ENCODE peak calls at places on chromosomes 1 and 21, in eight cellular contexts. H is breast epithelium; X is heart right ventricle; C is AG04449; Y is body of pancreas; U is CD4-positive, alpha-beta memory T cell; W is IMR-90; Z is fibroblast of lung. I is an unnamed sample.

GRCh38 chr1:247401310-247402098 is 14.5 kb upstream of the NLRP3 start:
- DNase-seq in W (no peak), U (no peak), H (no peak), X (no peak), Y (no peak), Z (no peak), C (no peak), I (peak)

GRCh38 chr1:212518188-212518951 is 85.7 kb downstream of the NENF start:
- DNase-seq in U (no peak), Y (peak), C (no peak), Z (peak), H (peak), X (peak), W (peak), I (peak)

GRCh38 chr1:23793018-23793781 is 2.3 kb downstream of the LYPLA2 start:
- DNase-seq in X (peak), W (no peak), C (no peak), U (peak), Z (peak), Y (peak), H (no peak), I (no peak)

GRCh38 chr21:34948157-34948556 is 100.9 kb downstream of the RUNX1 start:
- DNase-seq in H (no peak), C (no peak), X (no peak), Z (no peak), U (no peak), Y (no peak), W (no peak), I (no peak)

GRCh38 chr1:187655163-187655562 is 826.4 kb downstream of the PLA2G4A start:
- DNase-seq in H (no peak), X (no peak), U (no peak), Z (peak), C (no peak), Y (no peak), W (peak), I (peak)

GRCh38 chr1:20712210-20712577 is 5.6 kb downstream of the KIF17 start:
- DNase-seq in Z (no peak), X (no peak), Y (no peak), H (no peak), U (no peak), W (no peak), C (no peak), I (no peak)

GRCh38 chr1:2213576-2214505 is 14.3 kb upstream of the SKI start:
- DNase-seq in Y (peak), C (peak), H (peak), W (peak), Z (peak), X (peak), U (peak), I (no peak)

GRCh38 chr1:48422009-48422408 is 50.0 kb downstream of the SPATA6 start:
- DNase-seq in X (no peak), U (no peak), C (no peak), Z (no peak), H (no peak), W (no peak), Y (no peak), I (no peak)

GRCh38 chr1:225923381-225923691 is 714 bp downstream of the PYCR2 start:
- DNase-seq in Z (no peak), U (no peak), X (no peak), C (no peak), H (no peak), W (no peak), Y (no peak), I (no peak)

GRCh38 chr1:8970870-8971337 is 25.2 kb downstream of the CA6 start:
- DNase-seq in X (no peak), W (no peak), Y (no peak), C (no peak), H (no peak), Z (no peak), U (peak), I (no peak)

GRCh38 chr1:151945725-151946365 is 36.5 kb upstream of the THEM4 start:
- DNase-seq in U (peak), H (peak), X (peak), C (peak), W (peak), Y (peak), Z (peak), I (peak)

GRCh38 chr1:64624446-64624766 is 120.5 kb upstream of the RAVER2 start:
- DNase-seq in W (peak), H (no peak), Y (no peak), X (peak), Z (peak), C (peak), U (no peak), I (peak)

GRCh38 chr1:247088967-247089366 is 10.4 kb upstream of the ZNF670 start:
- DNase-seq in U (no peak), X (no peak), W (no peak), H (no peak), C (no peak), Y (no peak), Z (no peak), I (no peak)

GRCh38 chr1:41863683-41864082 is 55.0 kb downstream of the HIVEP3 start:
- DNase-seq in C (no peak), H (no peak), U (no peak), W (no peak), Y (no peak), X (no peak), Z (no peak), I (no peak)

GRCh38 chr1:156387899-156388813 is 19.1 kb downstream of the RHBG start:
- DNase-seq in C (no peak), H (no peak), U (no peak), Y (no peak), Z (no peak), X (no peak), W (no peak), I (no peak)

GRCh38 chr1:145999321-146000024 is 3.1 kb upstream of the TXNIP start:
- DNase-seq in Y (peak), X (no peak), U (peak), H (no peak), W (no peak), C (no peak), Z (no peak), I (peak)

GRCh38 chr1:75233302-75233929 is 99.2 kb downstream of the LHX8 start:
- DNase-seq in W (peak), U (no peak), Z (peak), C (no peak), Y (no peak), X (no peak), H (no peak), I (peak)

GRCh38 chr1:85048296-85049064 is at the start of gene MCOLN3:
- DNase-seq in Z (no peak), U (peak), W (no peak), H (no peak), X (no peak), Y (peak), C (no peak), I (peak)

GRCh38 chr1:26410706-26411623 is at the start of gene LIN28A:
- DNase-seq in W (no peak), X (no peak), Z (no peak), H (no peak), Y (no peak), U (no peak), C (no peak), I (no peak)

GRCh38 chr1:17233675-17234074 is 15.2 kb upstream of the PADI3 start:
- DNase-seq in C (peak), U (no peak), W (peak), H (peak), X (peak), Y (peak), Z (peak), I (peak)

GRCh38 chr1:228268891-228269285 is 61.0 kb downstream of the OBSCN start:
- DNase-seq in H (no peak), X (no peak), Z (no peak), W (peak), C (no peak), U (no peak), Y (no peak), I (no peak)

GRCh38 chr1:33974147-33974546 is 110.3 kb downstream of the HMGB4 start:
- DNase-seq in Y (no peak), H (no peak), X (no peak), U (no peak), Z (no peak), W (no peak), C (no peak), I (no peak)

GRCh38 chr1:210089848-210090247 is 142.7 kb upstream of the SERTAD4 start:
- DNase-seq in U (no peak), X (no peak), C (no peak), Z (no peak), Y (no peak), H (no peak), W (peak), I (peak)

GRCh38 chr21:42560517-42561179 is 47.0 kb downstream of the SLC37A1 start:
- DNase-seq in Z (no peak), U (no peak), X (no peak), C (no peak), H (no peak), W (no peak), Y (no peak), I (no peak)
- H3K4me3 ChIP-seq in Z (no peak), U (no peak), X (no peak), C (no peak), H (no peak), W (no peak), Y (no peak), I (no peak)

GRCh38 chr1:220528049-220528678 is at the start of gene MARK1:
- DNase-seq in U (no peak), H (peak), X (peak), Y (peak), W (no peak), C (no peak), Z (peak), I (peak)

GRCh38 chr1:220527279-220528048 is 472 bp upstream of the MARK1 start:
- DNase-seq in U (no peak), Y (peak), Z (no peak), C (no peak), H (no peak), X (peak), W (no peak), I (peak)

GRCh38 chr1:220529530-220529920 is 1.6 kb downstream of the MARK1 start:
- DNase-seq in H (no peak), Z (no peak), X (no peak), U (no peak), W (no peak), Y (no peak), C (no peak), I (no peak)

GRCh38 chr1:220526294-220526693 is 1.6 kb upstream of the MARK1 start:
- DNase-seq in X (no peak), Z (peak), H (no peak), Y (no peak), C (no peak), U (no peak), W (no peak), I (no peak)

GRCh38 chr1:220528679-220529529 is 968 bp downstream of the MARK1 start:
- DNase-seq in C (no peak), H (peak), Z (no peak), W (no peak), Y (no peak), U (no peak), X (peak), I (no peak)
- H3K4me3 ChIP-seq in C (peak), H (peak), Z (peak), W (peak), Y (peak), U (no peak), X (peak), I (peak)

DNA sequence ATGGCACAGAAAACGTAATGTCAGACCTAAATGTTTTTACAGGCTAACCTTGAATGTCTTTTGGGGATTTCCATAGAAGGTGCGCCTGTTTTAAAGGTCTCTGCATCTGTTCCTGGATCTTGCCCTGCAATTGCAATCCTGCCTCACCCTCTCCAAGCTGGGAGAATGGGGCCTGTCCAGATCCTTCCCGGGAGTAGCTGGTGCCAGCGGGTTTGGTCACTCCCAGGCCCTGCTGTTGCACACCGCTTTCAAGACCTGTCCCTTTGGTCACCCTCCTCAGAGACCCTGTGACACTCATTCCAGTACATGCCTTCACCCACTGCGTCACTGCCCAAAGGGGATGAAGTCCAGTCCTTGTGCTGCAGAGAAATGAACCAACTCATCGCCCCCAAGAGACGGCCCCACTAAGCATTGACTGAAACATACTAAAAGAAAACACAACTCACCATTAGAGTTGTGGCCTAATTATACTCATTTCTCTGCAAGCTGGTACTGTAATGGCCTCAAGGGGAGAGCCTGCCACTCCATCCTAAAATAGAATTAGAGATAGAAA is 1.9 kb upstream of the IRF2BP2 start:
- DNase-seq in W (no peak), C (no peak), U (peak), Y (peak), H (peak), Z (no peak), X (peak), I (no peak)
- H3K4me3 ChIP-seq in W (no peak), C (peak), U (peak), Y (no peak), H (peak), Z (peak), X (no peak), I (peak)

GRCh38 chr1:94543893-94544635 is 2.5 kb upstream of the F3 start:
- DNase-seq in C (no peak), W (peak), U (no peak), Y (no peak), X (no peak), H (no peak), Z (peak), I (peak)

GRCh38 chr1:94542088-94542671 is 621 bp upstream of the F3 start:
- DNase-seq in Z (peak), C (no peak), U (no peak), Y (peak), H (no peak), X (peak), W (peak), I (peak)

GRCh38 chr1:94541175-94542087 is at the start of gene F3:
- DNase-seq in Z (peak), Y (peak), C (no peak), X (peak), U (peak), W (peak), H (peak), I (peak)

GRCh38 chr1:94544706-94545490 is 3.3 kb upstream of the F3 start:
- DNase-seq in H (no peak), C (no peak), Z (peak), Y (no peak), U (no peak), X (no peak), W (peak), I (peak)

DNA sequence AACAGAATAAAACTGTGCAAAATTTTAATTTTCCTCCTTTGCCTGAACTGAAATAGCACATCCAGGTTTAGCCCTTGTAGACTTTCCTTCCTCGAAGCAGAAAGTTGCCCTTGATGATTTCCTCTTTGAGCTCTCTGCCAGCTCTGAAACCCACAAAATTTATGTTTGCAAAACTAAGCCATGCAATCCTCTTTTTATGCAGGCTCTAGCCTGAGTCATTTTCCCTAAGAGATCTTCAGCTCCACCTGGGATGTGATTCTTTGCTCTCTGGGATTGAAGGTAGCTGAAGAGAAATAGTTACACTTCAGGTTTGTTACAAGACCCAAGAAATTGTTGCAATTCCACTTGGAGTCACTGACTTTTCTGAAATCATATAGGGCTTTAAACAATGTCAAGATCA is 1.4 kb upstream of the F3 start:
- DNase-seq in Y (no peak), X (no peak), Z (peak), H (no peak), C (no peak), W (peak), U (no peak), I (peak)
- H3K4me3 ChIP-seq in Y (no peak), X (peak), Z (peak), H (peak), C (no peak), W (peak), U (no peak), I (peak)

DNA sequence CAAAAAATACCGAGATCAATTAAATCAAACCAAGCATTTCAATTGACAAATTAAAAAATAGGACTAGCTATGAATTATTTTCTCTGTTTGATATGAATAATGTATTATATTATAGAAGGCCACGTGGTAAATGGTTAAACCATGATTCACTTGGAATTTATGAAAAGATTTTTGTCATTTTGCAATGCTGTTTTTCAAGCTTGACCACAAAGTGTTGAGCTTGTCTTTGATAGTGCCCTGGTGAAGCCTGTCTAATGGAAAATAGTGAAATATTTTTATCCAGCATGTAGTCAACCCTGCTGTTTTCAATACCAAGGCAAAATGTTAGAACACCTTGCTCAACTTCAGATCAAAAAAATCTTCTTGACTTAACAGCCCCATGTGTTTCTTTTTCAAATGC is 288.0 kb upstream of the PRMT6 start:
- DNase-seq in Z (peak), W (no peak), Y (no peak), C (no peak), U (no peak), X (no peak), H (no peak), I (peak)
- H3K4me3 ChIP-seq in Z (no peak), W (no peak), Y (no peak), C (no peak), U (no peak), X (no peak), H (no peak), I (peak)

GRCh38 chr1:31715873-31716220 is 12.0 kb upstream of the COL16A1 start:
- DNase-seq in C (no peak), Y (no peak), W (no peak), U (no peak), X (no peak), H (no peak), Z (no peak), I (no peak)

GRCh38 chr1:31712625-31713024 is 8.8 kb upstream of the COL16A1 start:
- DNase-seq in H (no peak), U (no peak), W (peak), C (peak), X (peak), Y (no peak), Z (peak), I (peak)

GRCh38 chr1:31715097-31715872 is 11.5 kb upstream of the COL16A1 start:
- DNase-seq in U (no peak), Y (peak), X (peak), H (peak), W (peak), C (no peak), Z (peak), I (peak)

GRCh38 chr1:31712041-31712440 is 8.2 kb upstream of the COL16A1 start:
- DNase-seq in U (no peak), C (no peak), X (no peak), Y (no peak), H (no peak), W (peak), Z (peak), I (no peak)

GRCh38 chr1:31714442-31715096 is 10.8 kb upstream of the COL16A1 start:
- DNase-seq in H (peak), Y (peak), Z (peak), C (no peak), X (peak), U (no peak), W (peak), I (peak)
- H3K4me3 ChIP-seq in H (peak), Y (no peak), Z (no peak), C (peak), X (peak), U (no peak), W (no peak), I (peak)

GRCh38 chr1:153607381-153607780 is 5.6 kb downstream of the S100A16 start:
- DNase-seq in Y (no peak), C (no peak), H (no peak), Z (no peak), U (no peak), X (no peak), W (no peak), I (no peak)
- H3K4me3 ChIP-seq in Y (no peak), C (no peak), H (peak), Z (no peak), U (no peak), X (no peak), W (no peak), I (peak)

DNA sequence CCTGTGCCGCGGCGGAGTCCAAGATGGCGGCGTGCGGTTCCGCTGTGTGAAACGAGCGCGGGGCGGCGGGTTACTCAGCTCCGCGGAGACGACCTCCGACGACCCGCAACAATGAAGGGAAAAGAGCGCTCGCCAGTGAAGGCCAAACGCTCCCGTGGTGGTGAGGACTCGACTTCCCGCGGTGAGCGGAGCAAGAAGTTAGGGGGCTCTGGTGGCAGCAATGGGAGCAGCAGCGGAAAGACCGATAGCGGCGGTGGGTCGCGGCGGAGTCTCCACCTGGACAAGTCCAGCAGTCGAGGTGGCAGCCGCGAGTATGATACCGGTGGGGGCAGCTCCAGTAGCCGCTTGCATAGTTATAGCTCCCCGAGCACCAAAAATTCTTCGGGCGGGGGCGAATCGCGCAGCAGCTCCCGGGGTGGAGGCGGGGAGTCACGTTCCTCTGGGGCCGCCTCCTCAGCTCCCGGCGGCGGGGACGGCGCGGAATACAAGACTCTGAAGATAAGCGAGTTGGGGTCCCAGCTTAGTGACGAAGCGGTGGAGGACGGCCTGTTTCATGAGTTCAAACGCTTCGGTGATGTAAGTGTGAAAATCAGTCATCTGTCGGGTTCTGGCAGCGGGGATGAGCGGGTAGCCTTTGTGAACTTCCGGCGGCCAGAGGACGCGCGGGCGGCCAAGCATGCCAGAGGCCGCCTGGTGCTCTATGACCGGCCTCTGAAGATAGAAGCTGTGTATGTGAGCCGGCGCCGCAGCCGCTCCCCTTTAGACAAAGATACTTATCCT is 440 bp downstream of the RBM15 start:
- DNase-seq in C (no peak), H (peak), Y (peak), X (peak), U (peak), W (peak), Z (peak), I (peak)
- H3K4me3 ChIP-seq in C (peak), H (peak), Y (peak), X (peak), U (peak), W (peak), Z (peak), I (peak)

I was measured in PC-3.